ENCODE peak calls at places on chromosomes 16 and 17, in six cellular contexts. L, W, M, Z, O and S are unnamed samples.

GRCh38 chr17:8359769-8360168 is 16.7 kb downstream of the KRABD2 start:
- DNase-seq in L (no peak), W (no peak), M (no peak), Z (no peak), O (no peak), S (no peak)

GRCh38 chr16:81821422-81822128 is 42.5 kb downstream of the PLCG2 start:
- DNase-seq in L (no peak), W (no peak), M (no peak), Z (peak; percentile 33), O (no peak), S (no peak)

GRCh38 chr17:6462692-6463091 is 18.4 kb downstream of the PIMREG start:
- DNase-seq in L (no peak), W (no peak), M (no peak), Z (no peak), O (no peak), S (no peak)

GRCh38 chr16:13611596-13611995 is 308.4 kb upstream of the ERCC4 start:
- DNase-seq in L (no peak), W (no peak), M (no peak), Z (no peak), O (no peak), S (no peak)

GRCh38 chr16:77057161-77057736 is 133.7 kb upstream of the MON1B start:
- DNase-seq in L (no peak), W (no peak), M (no peak), Z (no peak), O (no peak), S (no peak)

GRCh38 chr17:6374761-6375312 is 60.1 kb downstream of the AIPL1 start:
- DNase-seq in L (no peak), W (peak; percentile 61), M (no peak), Z (no peak), O (peak; percentile 86), S (no peak)

GRCh38 chr17:67920212-67920611 is 76.1 kb downstream of the C17orf58 start:
- DNase-seq in L (no peak), W (no peak), M (no peak), Z (no peak), O (no peak), S (no peak)

GRCh38 chr17:61386251-61386650 is 13.4 kb upstream of the TBX2 start:
- DNase-seq in L (no peak), W (no peak), M (no peak), Z (no peak), O (no peak), S (no peak)

GRCh38 chr16:86913886-86914285 is 335.5 kb downstream of the FOXL1 start:
- DNase-seq in L (no peak), W (no peak), M (no peak), Z (no peak), O (no peak), S (no peak)

GRCh38 chr17:38341035-38341721 is 2.6 kb downstream of the GPR179 start:
- DNase-seq in L (no peak), W (no peak), M (peak; percentile 85), Z (peak; percentile 43), O (no peak), S (no peak)

GRCh38 chr17:34285304-34285792 is at the start of gene CCL11:
- DNase-seq in L (no peak), W (no peak), M (no peak), Z (no peak), O (no peak), S (no peak)

GRCh38 chr17:50498021-50498874 is 10.0 kb upstream of the MYCBPAP start:
- DNase-seq in L (no peak), W (no peak), M (peak; percentile 43), Z (peak; percentile 50), O (no peak), S (no peak)

GRCh38 chr16:1442697-1443096 is 1.7 kb downstream of the CCDC154 start:
- DNase-seq in L (no peak), W (no peak), M (no peak), Z (no peak), O (no peak), S (no peak)

GRCh38 chr16:8634991-8635736 is 13.7 kb downstream of the METTL22 start:
- DNase-seq in L (no peak), W (peak; percentile 68), M (no peak), Z (no peak), O (peak; percentile 48), S (no peak)

GRCh38 chr16:30409125-30410060 is 2.0 kb downstream of the ZNF771 start:
- DNase-seq in L (peak; percentile 94), W (peak; percentile 98), M (peak; percentile 93), Z (peak; percentile 95), O (peak; percentile 88), S (peak; percentile 94)
- TF ChIP-seq EP300 in L (no peak), W (no peak), M (no peak), Z (no peak), O (no peak), S (no peak)

GRCh38 chr16:85310868-85311585 is 198.8 kb upstream of the CIBAR2 start:
- DNase-seq in L (no peak), W (no peak), M (no peak), Z (no peak), O (no peak), S (no peak)
- H3K4me1 ChIP-seq in L (peaks cover 80% of the 10 kb centered on the region), W (peaks cover 7% of the 10 kb centered on the region), M (peaks cover 46% of the 10 kb centered on the region), Z (peaks cover 11% of the 10 kb centered on the region), O (peaks cover under 1% of the 10 kb centered on the region), S (peaks cover 21% of the 10 kb centered on the region)

GRCh38 chr16:35629001-35629400 is 2169.6 kb downstream of the TP53TG3F start:
- DNase-seq in L (no peak), W (no peak), M (no peak), Z (no peak), O (no peak), S (no peak)

GRCh38 chr16:35626051-35626450 is 2166.6 kb downstream of the TP53TG3F start:
- DNase-seq in L (no peak), W (no peak), M (no peak), Z (no peak), O (no peak), S (no peak)

GRCh38 chr16:35636831-35637230 is 2177.4 kb downstream of the TP53TG3F start:
- DNase-seq in L (no peak), W (no peak), M (no peak), Z (no peak), O (no peak), S (no peak)

DNA sequence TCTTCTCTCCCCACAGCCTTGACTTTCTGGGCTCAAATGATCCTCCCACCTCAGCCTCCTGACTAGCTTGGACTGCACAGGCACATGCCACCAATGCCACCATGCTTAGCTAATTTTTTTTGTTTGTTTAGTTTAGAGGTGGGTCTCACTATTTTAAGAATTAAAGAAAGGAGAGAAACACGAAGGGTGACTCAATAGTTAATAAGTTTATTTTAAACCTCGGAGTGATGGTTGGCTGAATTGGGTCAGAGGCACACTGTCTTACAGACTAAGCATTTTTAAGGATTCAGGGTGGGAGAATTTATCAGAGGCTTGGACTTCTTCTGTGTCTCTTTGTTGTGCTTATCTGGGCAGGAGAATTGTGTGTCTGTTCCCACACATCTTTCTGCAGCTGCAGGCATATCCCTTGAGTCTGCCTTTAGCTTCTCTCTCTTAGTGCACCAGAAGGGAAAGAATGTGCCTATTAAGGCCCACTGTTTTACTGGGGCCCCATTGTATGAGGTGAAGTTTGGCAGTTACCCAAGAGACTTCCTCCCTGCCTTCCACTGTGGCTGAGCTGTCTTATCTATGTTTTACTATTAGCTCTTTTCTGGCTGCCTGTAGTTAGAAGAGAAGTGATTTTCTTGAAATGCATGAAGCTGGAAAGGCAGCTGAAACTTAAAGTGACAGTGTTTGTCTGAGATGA is 2172.0 kb downstream of the TP53TG3F start:
- DNase-seq in L (no peak), W (no peak), M (no peak), Z (no peak), O (no peak), S (no peak)
- H3K9me3 ChIP-seq in L (no peaks in the 10 kb centered on the region), W (peaks cover 58% of the 10 kb centered on the region), M (no peaks in the 10 kb centered on the region), Z (no peaks in the 10 kb centered on the region), O (no peaks in the 10 kb centered on the region), S (no peaks in the 10 kb centered on the region)

GRCh38 chr17:12193336-12193735 is 172.7 kb downstream of the MAP2K4 start:
- DNase-seq in L (no peak), W (no peak), M (no peak), Z (no peak), O (no peak), S (no peak)
- TF ChIP-seq EP300 in L (no peak), W (no peak), M (no peak), Z (no peak), O (no peak), S (no peak)

GRCh38 chr17:47907932-47908562 is 12.0 kb downstream of the SP2 start:
- DNase-seq in L (no peak), W (no peak), M (no peak), Z (no peak), O (no peak), S (no peak)

GRCh38 chr17:47905221-47905733 is 9.2 kb downstream of the SP2 start:
- DNase-seq in L (no peak), W (no peak), M (peak; percentile 63), Z (peak; percentile 45), O (no peak), S (peak; percentile 79)

GRCh38 chr17:47901423-47901822 is 5.4 kb downstream of the SP2 start:
- DNase-seq in L (no peak), W (no peak), M (no peak), Z (no peak), O (no peak), S (no peak)

GRCh38 chr17:47902039-47902744 is 6.2 kb downstream of the SP2 start:
- DNase-seq in L (no peak), W (peak; percentile 57), M (no peak), Z (no peak), O (no peak), S (no peak)

GRCh38 chr17:47906443-47906842 is 10.4 kb downstream of the SP2 start:
- DNase-seq in L (no peak), W (no peak), M (no peak), Z (no peak), O (no peak), S (no peak)
- H3K4me1 ChIP-seq in L (peaks cover 34% of the 10 kb centered on the region), W (peaks cover 10% of the 10 kb centered on the region), M (peaks cover 6% of the 10 kb centered on the region), Z (peaks cover 23% of the 10 kb centered on the region), O (peaks cover 13% of the 10 kb centered on the region), S (peaks cover 22% of the 10 kb centered on the region)